ENCODE peak calls at places on chromosomes 2 and 18, in seven cellular contexts. X is IMR-90, L is nephron progenitor cell, M is psoas muscle, S is tibial artery, N is body of pancreas, U is HCT116. I is an unnamed sample.

GRCh38 chr2:238872628-238873400 is 24.9 kb downstream of the TWIST2 start:
- DNase-seq in U (no peak), S (peak; percentile 60), N (no peak), M (no peak), L (no peak), X (no peak), I (no peak)

GRCh38 chr2:18077724-18078123 is 199.3 kb downstream of the KCNS3 start:
- DNase-seq in U (no peak), L (no peak), X (peak; percentile 69), S (no peak), M (no peak), N (no peak), I (no peak)

GRCh38 chr2:208627110-208627884 is 220.7 kb downstream of the PTH2R start:
- DNase-seq in S (no peak), X (no peak), U (no peak), N (no peak), M (no peak), L (no peak), I (no peak)

GRCh38 chr2:217993055-217993645 is 9.6 kb downstream of the TNS1 start:
- DNase-seq in S (peak; percentile 20), X (peak; percentile 95), L (no peak), M (no peak), U (no peak), N (no peak), I (no peak)

GRCh38 chr18:31658670-31659573 is 25.5 kb downstream of the B4GALT6 start:
- DNase-seq in S (no peak), M (no peak), N (no peak), U (no peak), L (no peak), X (no peak), I (peak; percentile 60)

GRCh38 chr2:134917958-134918517 is 584 bp upstream of the CCNT2 start:
- DNase-seq in X (no peak), M (no peak), U (no peak), S (no peak), L (no peak), N (peak; percentile 89), I (no peak)

GRCh38 chr2:241858206-241859016 is at the start of gene PDCD1:
- DNase-seq in N (no peak), M (peak; percentile 54), U (no peak), L (peak; percentile 28), X (no peak), S (peak; percentile 67), I (peak; percentile 86)

GRCh38 chr2:48162742-48163141 is 256.4 kb upstream of the FBXO11 start:
- DNase-seq in N (no peak), M (no peak), L (no peak), U (no peak), X (no peak), S (no peak), I (no peak)

GRCh38 chr2:192267484-192267883 is 72.8 kb upstream of the TMEFF2 start:
- DNase-seq in N (no peak), L (no peak), S (no peak), M (no peak), X (peak; percentile 91), U (no peak), I (no peak)

GRCh38 chr2:196268538-196269338 is 97.4 kb upstream of the STK17B start:
- DNase-seq in U (no peak), X (peak; percentile 74), M (peak; percentile 15), S (no peak), L (no peak), N (no peak), I (no peak)

GRCh38 chr2:129191530-129191929 is 787.9 kb upstream of the RAB6C start:
- DNase-seq in N (no peak), L (peak; percentile 20), M (no peak), S (no peak), U (no peak), X (no peak), I (no peak)

GRCh38 chr18:31297248-31297647 is 20.7 kb upstream of the DSG1 start:
- DNase-seq in L (no peak), X (no peak), M (no peak), N (no peak), U (no peak), S (no peak), I (no peak)

GRCh38 chr2:68237404-68237803 is 14.9 kb downstream of the PPP3R1 start:
- DNase-seq in S (no peak), L (no peak), M (no peak), N (no peak), U (no peak), X (peak; percentile 68), I (no peak)

GRCh38 chr2:108271691-108272253 is 16.9 kb upstream of the SULT1C2 start:
- DNase-seq in S (peak; percentile 38), X (peak; percentile 84), M (no peak), N (no peak), U (no peak), L (no peak), I (no peak)

GRCh38 chr2:36352711-36353110 is 2.9 kb upstream of the CRIM1 start:
- DNase-seq in L (no peak), N (no peak), S (no peak), X (peak; percentile 83), M (no peak), U (no peak), I (no peak)

GRCh38 chr2:48189552-48190228 is 283.4 kb upstream of the FBXO11 start:
- DNase-seq in L (no peak), N (no peak), S (no peak), X (no peak), U (no peak), M (peak; percentile 47), I (no peak)

GRCh38 chr2:24843461-24843860 is 50.2 kb downstream of the CENPO start:
- DNase-seq in N (no peak), L (no peak), S (no peak), U (no peak), X (no peak), M (peak; percentile 36), I (no peak)

GRCh38 chr2:3332133-3332532 is 45.5 kb downstream of the EIPR1 start:
- DNase-seq in U (no peak), X (no peak), M (no peak), S (no peak), L (no peak), N (no peak), I (no peak)

GRCh38 chr2:27977623-27978312 is 87.2 kb downstream of the BABAM2 start:
- DNase-seq in M (peak; percentile 52), X (peak; percentile 96), S (no peak), U (peak; percentile 84), N (no peak), L (no peak), I (no peak)

GRCh38 chr18:45522371-45522770 is 92.9 kb upstream of the SLC14A2 start:
- DNase-seq in N (no peak), X (peak; percentile 2), S (peak; percentile 73), L (no peak), U (no peak), M (no peak), I (no peak)

GRCh38 chr18:45527891-45528290 is 87.4 kb upstream of the SLC14A2 start:
- DNase-seq in X (no peak), M (no peak), U (no peak), S (no peak), N (no peak), L (no peak), I (no peak)

GRCh38 chr18:45521777-45522176 is 93.5 kb upstream of the SLC14A2 start:
- DNase-seq in S (peak; percentile 89), M (no peak), X (peak; percentile 22), N (no peak), L (no peak), U (no peak), I (no peak)

GRCh38 chr18:45528712-45529336 is 86.5 kb upstream of the SLC14A2 start:
- DNase-seq in X (no peak), U (no peak), N (no peak), L (no peak), S (no peak), M (no peak), I (no peak)

DNA sequence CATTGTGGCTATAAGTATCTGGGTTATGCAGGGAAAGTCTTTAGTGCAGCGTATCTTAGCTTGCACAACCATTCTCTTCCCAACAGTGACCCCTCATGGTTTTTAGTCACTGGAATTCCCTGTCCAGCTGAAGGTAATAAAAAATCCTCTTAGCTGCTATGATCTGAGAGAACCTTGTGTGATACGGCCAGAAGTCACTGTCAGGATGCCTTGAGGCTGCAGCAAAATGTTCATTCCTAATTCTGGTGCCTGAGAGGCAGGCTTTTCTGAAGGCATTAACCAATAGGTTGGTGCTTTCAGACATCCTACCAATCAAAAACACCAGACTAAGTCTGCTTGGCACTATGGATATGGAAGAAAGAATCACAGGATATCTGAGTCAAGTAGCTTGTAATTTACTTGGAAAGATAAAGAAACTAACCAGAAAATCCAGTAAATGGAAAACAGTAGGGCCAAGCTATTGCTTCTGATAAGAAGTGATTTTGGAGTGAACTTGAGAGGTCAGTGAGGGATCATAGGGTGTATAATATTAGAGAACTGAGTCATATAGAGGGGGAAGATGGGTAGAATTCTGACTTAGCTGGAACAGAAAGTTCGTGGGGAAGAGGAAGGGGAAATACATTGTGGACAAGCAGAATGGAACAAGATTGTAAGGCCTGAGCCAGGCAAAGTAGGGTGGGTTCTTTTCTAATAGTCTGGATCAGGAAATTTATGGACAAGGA is 89.0 kb upstream of the SLC14A2 start:
- DNase-seq in L (no peak), X (no peak), M (no peak), N (no peak), S (no peak), U (no peak), I (no peak)
- TF ChIP-seq CTCF in L (peak; percentile 15), X (no peak), M (peak; percentile 20), N (no peak), S (peak; percentile 37), U (no peak), I (no peak)

GRCh38 chr18:72652990-72653593 is 109.0 kb upstream of the CBLN2 start:
- DNase-seq in N (peak; percentile 46), M (no peak), L (peak; percentile 72), U (no peak), S (no peak), X (no peak), I (peak; percentile 48)
- TF ChIP-seq CTCF in N (no peak), M (no peak), L (peak; percentile 60), U (no peak), S (no peak), X (peak; percentile 22), I (peak; percentile 63)

GRCh38 chr2:151786077-151786476 is 42.1 kb downstream of the ARL5A start:
- DNase-seq in U (no peak), M (no peak), L (no peak), S (no peak), X (no peak), N (no peak), I (no peak)

GRCh38 chr2:151780938-151781337 is 46.7 kb upstream of the NEB start:
- DNase-seq in X (no peak), U (no peak), M (no peak), S (no peak), N (no peak), L (no peak), I (no peak)

GRCh38 chr2:151781642-151782041 is 46.6 kb downstream of the ARL5A start:
- DNase-seq in U (no peak), N (no peak), X (no peak), L (no peak), S (no peak), M (no peak), I (no peak)

GRCh38 chr2:151783133-151783520 is 45.1 kb downstream of the ARL5A start:
- DNase-seq in L (no peak), M (no peak), N (no peak), S (no peak), X (no peak), U (no peak), I (no peak)

GRCh38 chr2:151782378-151783132 is 45.7 kb downstream of the ARL5A start:
- DNase-seq in L (no peak), X (no peak), U (no peak), S (no peak), N (no peak), M (no peak), I (no peak)
- TF ChIP-seq CTCF in L (no peak), X (no peak), U (no peak), S (no peak), N (no peak), M (no peak), I (no peak)

GRCh38 chr2:219300022-219300421 is 9.2 kb downstream of the PTPRN start:
- DNase-seq in X (no peak), S (no peak), M (no peak), N (no peak), U (no peak), L (no peak), I (no peak)
- TF ChIP-seq CTCF in X (no peak), S (no peak), M (no peak), N (no peak), U (no peak), L (no peak), I (no peak)

I was measured in GM10248.